ENCODE peak calls at places on chromosomes 11 and 22, in four cellular contexts. T, E, R and O are unnamed samples.

GRCh38 chr11:72446929-72447753 is 12.8 kb upstream of the CLPB start:
- DNase-seq in T (peak), E (no peak), R (no peak), O (peak)

GRCh38 chr11:64067257-64067993 is 31.7 kb downstream of the FLRT1 start:
- DNase-seq in T (no peak), E (no peak), R (no peak), O (no peak)

GRCh38 chr11:112539165-112539564 is 278.5 kb upstream of the PLET1 start:
- DNase-seq in T (no peak), E (no peak), R (no peak), O (no peak)

GRCh38 chr22:35076648-35077047 is 10.7 kb downstream of the ISX start:
- DNase-seq in T (no peak), E (no peak), R (no peak), O (no peak)

GRCh38 chr11:1888811-1889526 is 2.7 kb downstream of the PRR33 start:
- DNase-seq in T (no peak), E (peak), R (peak), O (no peak)

GRCh38 chr11:133941546-133941945 is 15.2 kb downstream of the IGSF9B start:
- DNase-seq in T (no peak), E (no peak), R (no peak), O (no peak)

GRCh38 chr11:115425816-115426215 is 78.4 kb downstream of the CADM1 start:
- DNase-seq in T (no peak), E (no peak), R (no peak), O (no peak)

GRCh38 chr11:110878513-110878912 is 166.3 kb upstream of the ARHGAP20 start:
- DNase-seq in T (no peak), E (no peak), R (no peak), O (no peak)

GRCh38 chr11:76799061-76799804 is 16.1 kb downstream of the TSKU start:
- DNase-seq in T (peak), E (peak), R (peak), O (peak)

GRCh38 chr11:4539603-4540219 is 5.3 kb upstream of the OR52M1 start:
- DNase-seq in T (peak), E (peak), R (peak), O (peak)

GRCh38 chr11:95592455-95592854 is 197.1 kb downstream of the FAM76B start:
- DNase-seq in T (no peak), E (no peak), R (no peak), O (no peak)

GRCh38 chr22:50105529-50106100 is 15.8 kb downstream of the MOV10L1 start:
- DNase-seq in T (no peak), E (no peak), R (peak), O (peak)

GRCh38 chr11:36485296-36485870 is 24.7 kb downstream of the TRAF6 start:
- DNase-seq in T (no peak), E (no peak), R (no peak), O (no peak)

GRCh38 chr22:48517039-48518030 is 1310.3 kb downstream of the BRD1 start:
- DNase-seq in T (peak), E (no peak), R (no peak), O (no peak)

GRCh38 chr11:119389611-119390254 is 8.2 kb upstream of the USP2 start:
- DNase-seq in T (peak), E (no peak), R (no peak), O (peak)

GRCh38 chr22:41085842-41086241 is 6.5 kb upstream of the EP300 start:
- DNase-seq in T (no peak), E (no peak), R (no peak), O (no peak)

GRCh38 chr22:19175026-19175601 is 3.4 kb downstream of the SLC25A1 start:
- DNase-seq in T (no peak), E (no peak), R (no peak), O (no peak)

GRCh38 chr11:117584056-117584830 is 212.8 kb downstream of the DSCAML1 start:
- DNase-seq in T (no peak), E (no peak), R (no peak), O (no peak)

GRCh38 chr11:82797595-82797971 is 63.9 kb upstream of the FAM181B start:
- DNase-seq in T (no peak), E (no peak), R (no peak), O (no peak)

GRCh38 chr11:98003606-98004371 is 1017.0 kb upstream of the CNTN5 start:
- DNase-seq in T (no peak), E (no peak), R (no peak), O (no peak)

GRCh38 chr11:73239111-73239521 is 21.0 kb downstream of the P2RY2 start:
- DNase-seq in T (no peak), E (no peak), R (no peak), O (no peak)